ENCODE peak calls at places on chromosomes 1 and 21, in seven cellular contexts. K, I, Z, Q, E, Y and X are unnamed samples.

GRCh38 chr1:156693858-156694562 is 11.4 kb downstream of the CRABP2 start:
- DNase-seq in K (no peak), I (no peak), Z (no peak), Q (no peak), E (no peak), Y (no peak), X (no peak)

GRCh38 chr1:15429701-15430149 is 8.5 kb upstream of the CTRC start:
- DNase-seq in K (no peak), I (no peak), Z (no peak), Q (no peak), E (no peak), Y (peak; percentile 62), X (no peak)

GRCh38 chr1:88608139-88608943 is 75.7 kb upstream of the PKN2 start:
- DNase-seq in K (no peak), I (no peak), Z (no peak), Q (peak; percentile 32), E (peak; percentile 11), Y (peak; percentile 29), X (no peak)

GRCh38 chr1:6490181-6491075 is 1.0 kb downstream of the PLEKHG5 start:
- DNase-seq in K (peak; percentile 86), I (peak; percentile 49), Z (peak; percentile 59), Q (peak; percentile 60), E (peak; percentile 34), Y (peak; percentile 86), X (peak; percentile 44)

GRCh38 chr1:153598309-153599172 is 14.4 kb downstream of the S100A16 start:
- DNase-seq in K (peak; percentile 50), I (no peak), Z (no peak), Q (no peak), E (peak; percentile 18), Y (peak; percentile 49), X (peak; percentile 31)

GRCh38 chr1:245999697-246000637 is 507.1 kb downstream of the SMYD3 start:
- DNase-seq in K (no peak), I (no peak), Z (no peak), Q (no peak), E (no peak), Y (no peak), X (no peak)

GRCh38 chr1:206808615-206809014 is 36.3 kb upstream of the IL10 start:
- DNase-seq in K (no peak), I (peak; percentile 54), Z (no peak), Q (peak; percentile 31), E (no peak), Y (peak; percentile 41), X (peak; percentile 76)

GRCh38 chr1:19371226-19372135 is 59.4 kb downstream of the SLC66A1 start:
- DNase-seq in K (no peak), I (no peak), Z (no peak), Q (no peak), E (no peak), Y (no peak), X (no peak)

GRCh38 chr1:156692958-156693857 is 12.2 kb downstream of the CRABP2 start:
- DNase-seq in K (peak; percentile 98), I (no peak), Z (no peak), Q (no peak), E (peak; percentile 83), Y (no peak), X (no peak)

GRCh38 chr21:23861908-23862504 is 1745.3 kb downstream of the MRPL39 start:
- DNase-seq in K (no peak), I (no peak), Z (no peak), Q (no peak), E (no peak), Y (no peak), X (no peak)

GRCh38 chr1:230365723-230366307 is 60.3 kb downstream of the PGBD5 start:
- DNase-seq in K (no peak), I (no peak), Z (no peak), Q (no peak), E (peak; percentile 39), Y (no peak), X (no peak)

GRCh38 chr1:217418241-217418840 is 212.5 kb downstream of the GPATCH2 start:
- DNase-seq in K (no peak), I (no peak), Z (no peak), Q (no peak), E (no peak), Y (no peak), X (no peak)

GRCh38 chr1:186275818-186276217 is 99.2 kb downstream of the TPR start:
- DNase-seq in K (no peak), I (no peak), Z (no peak), Q (no peak), E (no peak), Y (peak; percentile 42), X (no peak)

GRCh38 chr1:25607123-25607522 is 9.5 kb upstream of the MAN1C1 start:
- DNase-seq in K (no peak), I (no peak), Z (no peak), Q (no peak), E (no peak), Y (no peak), X (no peak)

GRCh38 chr1:210072129-210072528 is 134.1 kb downstream of the SYT14 start:
- DNase-seq in K (no peak), I (no peak), Z (no peak), Q (no peak), E (no peak), Y (no peak), X (no peak)

GRCh38 chr1:215539803-215540575 is 27.1 kb upstream of the KCTD3 start:
- DNase-seq in K (no peak), I (no peak), Z (no peak), Q (no peak), E (no peak), Y (peak; percentile 21), X (no peak)

GRCh38 chr1:21324368-21325137 is 34.3 kb upstream of the ECE1 start:
- DNase-seq in K (no peak), I (peak; percentile 71), Z (peak; percentile 65), Q (peak; percentile 73), E (no peak), Y (peak; percentile 85), X (peak; percentile 32)

GRCh38 chr21:34820051-34820450 is 151.3 kb downstream of the CLIC6 start:
- DNase-seq in K (no peak), I (no peak), Z (no peak), Q (no peak), E (no peak), Y (no peak), X (no peak)

GRCh38 chr1:179926494-179927205 is 28.0 kb upstream of the CEP350 start:
- DNase-seq in K (no peak), I (no peak), Z (no peak), Q (no peak), E (no peak), Y (peak; percentile 64), X (no peak)

GRCh38 chr1:15975358-15975804 is 520 bp downstream of the ZBTB17 start:
- DNase-seq in K (peak; percentile 72), I (peak; percentile 74), Z (peak; percentile 72), Q (peak; percentile 53), E (peak; percentile 48), Y (peak; percentile 80), X (peak; percentile 69)

GRCh38 chr1:190169311-190170067 is 308.2 kb downstream of the BRINP3 start:
- DNase-seq in K (no peak), I (no peak), Z (no peak), Q (peak; percentile 6), E (no peak), Y (no peak), X (no peak)

GRCh38 chr1:28145728-28146127 is 30.8 kb downstream of the PTAFR start:
- DNase-seq in K (no peak), I (no peak), Z (no peak), Q (no peak), E (no peak), Y (no peak), X (no peak)

GRCh38 chr1:48205547-48205946 is 17.0 kb upstream of the SLC5A9 start:
- DNase-seq in K (no peak), I (no peak), Z (no peak), Q (no peak), E (no peak), Y (no peak), X (no peak)

GRCh38 chr1:109783436-109783835 is 19.7 kb upstream of the EPS8L3 start:
- DNase-seq in K (no peak), I (no peak), Z (no peak), Q (peak; percentile 74), E (no peak), Y (peak; percentile 75), X (no peak)

GRCh38 chr21:43585924-43586411 is 73.3 kb downstream of the HSF2BP start:
- DNase-seq in K (no peak), I (no peak), Z (no peak), Q (peak; percentile 90), E (no peak), Y (peak; percentile 89), X (no peak)

GRCh38 chr1:25063591-25064416 is 133.7 kb upstream of the RUNX3 start:
- DNase-seq in K (no peak), I (no peak), Z (no peak), Q (peak; percentile 13), E (no peak), Y (no peak), X (no peak)

GRCh38 chr21:43609501-43610340 is 49.6 kb downstream of the HSF2BP start:
- DNase-seq in K (no peak), I (no peak), Z (no peak), Q (peak; percentile 53), E (peak; percentile 99), Y (no peak), X (no peak)